ENCODE peak calls at places on chromosomes 13 and 19, in nine cellular contexts. F is A549, A is upper lobe of left lung, M is NB4, V is IMR-90, H is right lobe of liver, Z is vagina, K is Peyer's patch, J is uterus. G is an unnamed sample.

GRCh38 chr19:1445932-1446712 is 3.8 kb upstream of the APC2 start:
- DNase-seq in F (peak; percentile 52), A (peak; percentile 87), M (no peak), V (no peak), H (peak; percentile 58), Z (no peak), K (no peak), J (no peak), G (no peak)

GRCh38 chr19:4018775-4019504 is 11.4 kb downstream of the PIAS4 start:
- DNase-seq in F (no peak), A (no peak), M (no peak), V (no peak), H (no peak), Z (no peak), K (no peak), J (no peak), G (no peak)

GRCh38 chr19:11486661-11487503 is 6.0 kb upstream of the ELAVL3 start:
- DNase-seq in F (no peak), A (peak; percentile 82), M (no peak), V (no peak), H (no peak), Z (no peak), K (no peak), J (no peak), G (no peak)

GRCh38 chr19:15367439-15367838 is 12.1 kb downstream of the AKAP8 start:
- DNase-seq in F (no peak), A (no peak), M (no peak), V (no peak), H (no peak), Z (no peak), K (no peak), J (no peak), G (no peak)

GRCh38 chr19:14731200-14731599 is 41.4 kb downstream of the ZNF333 start:
- DNase-seq in F (peak; percentile 37), A (no peak), M (no peak), V (no peak), H (no peak), Z (no peak), K (no peak), J (no peak), G (no peak)

GRCh38 chr13:33927315-33927714 is 109.4 kb downstream of the RFC3 start:
- DNase-seq in F (peak; percentile 16), A (no peak), M (peak; percentile 15), V (peak; percentile 64), H (no peak), Z (no peak), K (no peak), J (no peak), G (peak; percentile 61)

GRCh38 chr13:44271915-44272341 is 101.7 kb upstream of the SERP2 start:
- DNase-seq in F (no peak), A (no peak), M (no peak), V (no peak), H (no peak), Z (no peak), K (no peak), J (peak; percentile 68), G (peak; percentile 82)

GRCh38 chr19:41299755-41300089 is 10.2 kb upstream of the CCDC97 start:
- DNase-seq in F (no peak), A (no peak), M (no peak), V (peak; percentile 92), H (no peak), Z (no peak), K (peak; percentile 45), J (peak; percentile 51), G (peak; percentile 87)

GRCh38 chr19:49110567-49110966 is 3.6 kb upstream of the LIN7B start:
- DNase-seq in F (no peak), A (no peak), M (no peak), V (peak; percentile 62), H (no peak), Z (no peak), K (no peak), J (no peak), G (no peak)

GRCh38 chr13:113670541-113670940 is 3.5 kb downstream of the GRK1 start:
- DNase-seq in F (no peak), A (peak; percentile 56), M (no peak), V (no peak), H (peak; percentile 19), Z (no peak), K (no peak), J (peak; percentile 4), G (peak; percentile 36)

GRCh38 chr19:10228393-10228792 is 2.7 kb downstream of the S1PR2 start:
- DNase-seq in F (no peak), A (no peak), M (peak; percentile 73), V (no peak), H (no peak), Z (no peak), K (no peak), J (no peak), G (no peak)

GRCh38 chr19:34317311-34317927 is 47.6 kb upstream of the GPI start:
- DNase-seq in F (no peak), A (no peak), M (no peak), V (no peak), H (no peak), Z (no peak), K (no peak), J (no peak), G (peak; percentile 34)

DNA sequence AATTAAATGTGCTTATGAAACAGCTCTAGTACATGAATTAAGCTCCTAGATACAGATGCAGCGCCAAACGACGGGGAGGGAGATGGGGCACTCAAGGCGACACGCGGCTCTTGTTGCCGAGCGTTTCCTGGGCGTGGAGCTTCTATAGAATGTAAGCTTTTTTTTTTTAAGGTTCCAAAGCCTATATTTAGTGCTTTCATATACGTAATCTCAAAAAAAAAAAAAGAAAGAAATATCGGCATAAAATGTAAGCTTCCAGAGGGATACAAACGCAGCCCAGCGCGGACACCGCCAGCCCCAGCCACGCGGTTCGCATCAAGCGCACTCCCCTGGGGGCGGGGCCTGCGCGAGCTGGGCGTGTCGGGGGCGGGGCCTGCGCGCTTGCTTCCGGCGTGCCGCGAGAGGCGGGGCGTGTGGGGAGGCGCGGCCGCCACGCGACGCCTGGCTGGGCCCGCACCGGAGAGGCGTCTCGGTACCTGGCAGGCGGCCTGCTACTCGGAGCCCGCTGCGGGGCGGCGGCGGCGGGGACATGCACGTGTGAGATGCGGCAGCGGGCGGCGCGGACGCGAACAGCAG is at the start of gene URI1:
- DNase-seq in F (peak; percentile 96), A (peak; percentile 100), M (peak; percentile 85), V (peak; percentile 70), H (peak; percentile 93), Z (no peak), K (peak; percentile 88), J (peak; percentile 86), G (peak; percentile 94)
- TF ChIP-seq POLR2A in F (peak; percentile 90), A (no peak), M (peak; percentile 70), V (no peak), H (peak; percentile 65), Z (no peak), K (peak; percentile 61), J (peak; percentile 79), G (no peak)

GRCh38 chr19:51341976-51342580 is at the start of gene VSIG10L:
- DNase-seq in F (no peak), A (no peak), M (no peak), V (no peak), H (no peak), Z (no peak), K (no peak), J (no peak), G (no peak)
- TF ChIP-seq CTCF in F (no peak), A (no peak), M (no peak), V (no peak), H (no peak), Z (no peak), K (no peak), J (no peak), G (no peak)

GRCh38 chr19:55311397-55311796 is 13.7 kb downstream of the TMEM150B start:
- DNase-seq in F (no peak), A (no peak), M (no peak), V (no peak), H (no peak), Z (no peak), K (no peak), J (no peak), G (no peak)

GRCh38 chr19:55310498-55310897 is 14.6 kb downstream of the TMEM150B start:
- DNase-seq in F (no peak), A (no peak), M (no peak), V (no peak), H (no peak), Z (no peak), K (no peak), J (no peak), G (no peak)

GRCh38 chr19:55308281-55308680 is 16.9 kb downstream of the TMEM150B start:
- DNase-seq in F (no peak), A (no peak), M (no peak), V (no peak), H (no peak), Z (no peak), K (no peak), J (no peak), G (no peak)

GRCh38 chr19:55311797-55312196 is 13.3 kb downstream of the TMEM150B start:
- DNase-seq in F (no peak), A (no peak), M (no peak), V (no peak), H (no peak), Z (no peak), K (no peak), J (no peak), G (no peak)

GRCh38 chr19:55309437-55309836 is 15.7 kb downstream of the TMEM150B start:
- DNase-seq in F (no peak), A (no peak), M (no peak), V (no peak), H (no peak), Z (no peak), K (no peak), J (no peak), G (no peak)
- TF ChIP-seq POLR2A in F (no peak), A (no peak), M (no peak), V (no peak), H (no peak), Z (no peak), K (no peak), J (no peak), G (no peak)

GRCh38 chr13:95300625-95301134 is 571 bp downstream of the ABCC4 start:
- DNase-seq in F (peak; percentile 71), A (no peak), M (peak; percentile 66), V (peak; percentile 67), H (peak; percentile 59), Z (no peak), K (peak; percentile 44), J (peak; percentile 36), G (peak; percentile 86)
- TF ChIP-seq CTCF in F (no peak), A (peak; percentile 19), M (peak; percentile 5), V (peak; percentile 30), H (no peak), Z (no peak), K (peak; percentile 2), J (no peak), G (no peak)

GRCh38 chr19:58009666-58010301 is 7.2 kb upstream of the ZNF606 start:
- DNase-seq in F (peak; percentile 77), A (peak; percentile 93), M (no peak), V (peak; percentile 63), H (peak; percentile 84), Z (no peak), K (peak; percentile 53), J (peak; percentile 83), G (peak; percentile 89)
- TF ChIP-seq POLR2A in F (no peak), A (no peak), M (no peak), V (no peak), H (no peak), Z (no peak), K (no peak), J (peak; percentile 31), G (no peak)